ENCODE peak calls at places on chromosome 14, in four cellular contexts. X is K562, F is GM12878, Y is HepG2. N is an unnamed sample.

GRCh38 chr14:51552768-51553426 is 98.8 kb upstream of the FRMD6 start:
- DNase-seq in Y (no peak), F (no peak), X (no peak), N (no peak)

GRCh38 chr14:52366796-52367315 is 52.7 kb downstream of the PTGER2 start:
- DNase-seq in Y (no peak), F (no peak), X (no peak), N (no peak)

GRCh38 chr14:27242874-27243273 is 645.0 kb upstream of the NOVA1 start:
- DNase-seq in X (no peak), Y (no peak), F (no peak), N (no peak)

GRCh38 chr14:90103808-90104207 is 42.0 kb downstream of the KCNK13 start:
- DNase-seq in F (no peak), Y (no peak), X (no peak), N (no peak)

GRCh38 chr14:105939810-105940508 is 413.6 kb downstream of the TMEM121 start:
- DNase-seq in Y (no peak), F (no peak), X (no peak), N (no peak)

GRCh38 chr14:71141701-71142374 is 234.6 kb downstream of the PCNX1 start:
- DNase-seq in X (no peak), F (no peak), Y (no peak), N (no peak)

GRCh38 chr14:99175331-99176155 is 96.5 kb downstream of the BCL11B start:
- DNase-seq in Y (no peak), X (no peak), F (no peak), N (no peak)

GRCh38 chr14:76904100-76904739 is 78.0 kb downstream of the LRRC74A start:
- DNase-seq in X (no peak), F (no peak), Y (no peak), N (no peak)

GRCh38 chr14:41607966-41608663 is 1.4 kb downstream of the LRFN5 start:
- DNase-seq in F (no peak), X (no peak), Y (no peak), N (peak; percentile 38)

GRCh38 chr14:68079941-68080697 is 260.5 kb downstream of the RAD51B start:
- DNase-seq in F (no peak), Y (peak; percentile 62), X (no peak), N (no peak)

GRCh38 chr14:103336191-103336590 is 2.2 kb downstream of the EIF5 start:
- DNase-seq in F (no peak), Y (no peak), X (no peak), N (no peak)

GRCh38 chr14:72948481-72949138 is 22.3 kb downstream of the DCAF4 start:
- DNase-seq in X (peak; percentile 47), Y (peak; percentile 27), F (peak; percentile 11), N (peak; percentile 82)
- TF ChIP-seq NR2C2 in X (no peak), Y (no peak), F (no peak), N (no peak)

DNA sequence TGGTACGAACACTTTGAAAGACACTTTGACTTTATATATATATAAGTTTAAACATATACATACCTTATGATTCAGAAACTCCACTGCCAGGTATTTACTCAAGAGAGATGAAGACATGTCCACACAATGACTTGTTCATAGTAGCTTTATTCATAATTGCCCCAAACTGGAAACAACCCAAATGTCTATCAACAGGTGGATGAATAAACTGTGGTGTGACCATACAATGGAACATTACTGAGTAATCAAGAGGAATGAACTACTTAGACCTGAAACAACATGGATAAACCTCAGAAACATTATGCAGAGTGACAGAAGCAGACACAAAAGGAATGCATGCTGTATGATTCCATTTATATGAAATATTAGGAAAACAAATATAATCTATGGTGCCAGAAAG is 71.1 kb downstream of the PPP1R36 start:
- DNase-seq in X (no peak), F (no peak), Y (no peak), N (no peak)
- TF ChIP-seq CREB1 in X (no peak), F (no peak), Y (no peak), N (no peak)

GRCh38 chr14:55626131-55626530 is 46.1 kb downstream of the KTN1 start:
- DNase-seq in F (no peak), X (no peak), Y (no peak), N (no peak)

GRCh38 chr14:55620277-55620676 is 40.3 kb downstream of the KTN1 start:
- DNase-seq in F (no peak), X (no peak), Y (no peak), N (no peak)

GRCh38 chr14:55625481-55625880 is 45.5 kb downstream of the KTN1 start:
- DNase-seq in Y (no peak), F (no peak), X (no peak), N (no peak)

GRCh38 chr14:55628426-55628825 is 48.4 kb downstream of the KTN1 start:
- DNase-seq in X (no peak), F (no peak), Y (no peak), N (no peak)

DNA sequence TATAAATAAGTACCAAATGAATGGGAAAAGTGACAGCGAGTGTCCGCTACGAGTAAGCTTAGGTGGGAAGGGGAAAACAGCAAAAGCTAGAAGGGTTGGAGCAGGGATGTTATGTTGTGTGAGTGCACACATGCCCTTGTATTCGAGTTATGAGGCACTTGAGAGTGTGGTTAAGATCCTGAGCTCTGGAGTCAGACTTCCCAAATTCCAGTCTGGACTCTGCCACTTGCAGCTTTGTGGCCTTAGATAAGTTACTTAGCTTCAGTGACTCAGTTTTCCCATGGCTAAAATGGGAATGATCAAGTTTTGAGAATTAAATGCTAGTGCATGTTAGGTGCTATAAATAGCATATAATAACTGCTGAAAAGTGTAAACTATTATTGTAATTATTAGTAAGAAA is 44.9 kb downstream of the KTN1 start:
- DNase-seq in F (no peak), Y (no peak), X (no peak), N (no peak)
- TF ChIP-seq NR2C2 in F (no peak), Y (no peak), X (no peak), N (no peak)

GRCh38 chr14:87632796-87633195 is 360.2 kb downstream of the GALC start:
- DNase-seq in X (no peak), F (no peak), Y (no peak), N (no peak)

GRCh38 chr14:87630808-87631207 is 362.2 kb downstream of the GALC start:
- DNase-seq in F (no peak), Y (no peak), X (no peak), N (no peak)

GRCh38 chr14:87629788-87630187 is 363.2 kb downstream of the GALC start:
- DNase-seq in X (no peak), Y (no peak), F (no peak), N (no peak)

DNA sequence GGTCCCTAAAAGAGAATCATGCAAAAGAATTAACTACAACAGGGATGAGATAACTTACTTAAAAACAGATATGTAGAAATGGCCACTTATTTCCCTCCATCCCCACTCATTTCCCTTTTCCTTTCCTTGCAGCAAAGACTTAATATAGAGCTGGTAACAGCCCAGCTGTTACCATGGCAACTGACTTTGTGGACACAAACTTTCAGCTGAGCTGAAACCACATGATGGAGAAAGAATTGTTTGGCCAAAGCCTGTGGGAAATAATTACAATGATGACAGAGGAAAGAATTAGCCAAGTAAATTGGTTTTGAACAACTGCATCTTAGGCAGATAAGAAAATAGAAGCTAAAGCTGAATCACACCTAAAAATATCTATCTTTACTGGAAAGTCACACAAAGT is 364.9 kb downstream of the GALC start:
- DNase-seq in Y (peak; percentile 1), F (no peak), X (no peak), N (no peak)
- TF ChIP-seq CREB1 in Y (no peak), F (no peak), X (no peak), N (no peak)

N was measured in WTC11.